ENCODE peak calls at places on chromosomes 13 and 19, in nine cellular contexts. M, G, B, E, R, S, F, I and Z are unnamed samples.

GRCh38 chr19:52992109-52993004 is 21.4 kb upstream of the ERVV-1 start:
- DNase-seq in G (peak; percentile 30), E (peak; percentile 46), B (no peak), R (no peak), F (no peak), I (peak; percentile 9), S (peak; percentile 46), M (no peak), Z (peak; percentile 41)

GRCh38 chr19:18107235-18108083 is 9.9 kb downstream of the MAST3 start:
- DNase-seq in I (no peak), R (no peak), B (no peak), M (no peak), F (no peak), S (no peak), G (no peak), E (no peak), Z (no peak)

GRCh38 chr13:97319088-97319487 is 97.0 kb downstream of the MBNL2 start:
- DNase-seq in G (no peak), E (no peak), B (no peak), M (no peak), S (no peak), F (no peak), I (no peak), R (no peak), Z (no peak)

GRCh38 chr13:45331981-45332830 is 8.8 kb downstream of the TPT1 start:
- DNase-seq in R (no peak), F (peak; percentile 93), B (peak; percentile 85), M (no peak), G (no peak), S (no peak), E (no peak), I (peak; percentile 93), Z (no peak)

GRCh38 chr13:50375792-50376191 is 360.5 kb downstream of the KCNRG start:
- DNase-seq in R (no peak), S (no peak), I (peak; percentile 90), G (no peak), M (no peak), B (no peak), F (peak; percentile 84), E (no peak), Z (no peak)

GRCh38 chr13:99356216-99357089 is 49.3 kb upstream of the GPR183 start:
- DNase-seq in B (no peak), I (peak; percentile 92), M (peak; percentile 87), F (peak; percentile 91), S (no peak), G (no peak), R (no peak), E (no peak), Z (no peak)

GRCh38 chr13:63184693-63185092 is 1769.0 kb upstream of the PCDH20 start:
- DNase-seq in F (peak; percentile 86), B (peak; percentile 24), S (peak; percentile 88), M (no peak), I (peak; percentile 93), G (no peak), R (peak; percentile 0), E (peak; percentile 84), Z (peak; percentile 40)

GRCh38 chr13:97422118-97423054 is 11.6 kb upstream of the RAP2A start:
- DNase-seq in E (no peak), F (peak; percentile 63), S (no peak), G (no peak), B (no peak), I (peak; percentile 62), R (no peak), M (no peak), Z (no peak)

GRCh38 chr13:112522578-112522977 is 65.4 kb downstream of the TUBGCP3 start:
- DNase-seq in B (no peak), R (no peak), E (no peak), G (no peak), S (no peak), I (peak; percentile 32), F (peak; percentile 14), M (no peak), Z (no peak)

GRCh38 chr19:44005968-44006367 is 3.2 kb downstream of the ZNF230 start:
- DNase-seq in B (no peak), F (no peak), S (no peak), E (no peak), G (no peak), R (no peak), I (no peak), M (no peak), Z (no peak)

GRCh38 chr13:110116072-110116487 is 190.9 kb downstream of the COL4A1 start:
- DNase-seq in I (no peak), S (peak; percentile 82), M (no peak), E (peak; percentile 89), F (no peak), R (peak; percentile 52), G (peak; percentile 86), B (peak; percentile 51), Z (peak; percentile 86)

GRCh38 chr13:74747186-74747955 is 613.2 kb upstream of the KLF12 start:
- DNase-seq in G (no peak), S (no peak), I (no peak), E (no peak), F (no peak), M (no peak), B (no peak), R (no peak), Z (no peak)

DNA sequence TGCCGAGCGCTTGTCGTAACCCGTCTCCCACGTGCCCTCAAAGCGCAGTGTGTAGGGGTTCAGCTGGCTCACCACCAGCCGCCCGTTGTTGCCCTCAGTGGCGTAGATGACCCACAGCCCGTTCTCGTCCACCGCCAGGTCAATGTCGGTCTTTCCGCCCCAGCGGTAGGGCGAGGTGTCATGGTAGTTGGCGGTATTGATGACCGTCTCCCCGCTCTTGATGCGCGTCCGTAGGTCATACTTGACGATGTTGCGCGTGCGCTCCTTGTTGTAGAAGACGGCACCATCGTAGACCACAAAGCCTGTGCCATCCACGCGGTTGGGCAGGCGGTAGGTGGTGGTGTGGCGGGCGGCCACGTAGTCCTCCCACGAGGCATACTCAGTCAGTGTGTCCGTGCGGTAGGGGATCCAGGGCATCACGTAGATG is 26.5 kb upstream of the ASF1B start:
- DNase-seq in M (no peak), B (no peak), E (no peak), R (no peak), I (no peak), S (no peak), G (no peak), F (no peak), Z (no peak)
- H3K4me2 ChIP-seq in M (no peak overlapping the region), B (no peak overlapping the region), E (no peak overlapping the region), R (no peak overlapping the region), I (no peak overlapping the region), S (no peak overlapping the region), G (no peak overlapping the region), F (no peak overlapping the region), Z (no peak overlapping the region)

GRCh38 chr13:39729161-39729560 is 73.7 kb downstream of the COG6 start:
- DNase-seq in M (no peak), G (no peak), E (no peak), B (no peak), I (peak; percentile 1), S (no peak), F (peak; percentile 1), R (no peak), Z (no peak)

GRCh38 chr13:39737047-39737446 is 81.6 kb downstream of the COG6 start:
- DNase-seq in M (no peak), G (no peak), B (no peak), R (no peak), S (no peak), F (no peak), E (no peak), I (no peak), Z (no peak)

GRCh38 chr13:39734952-39735351 is 79.5 kb downstream of the COG6 start:
- DNase-seq in F (no peak), M (no peak), R (no peak), I (no peak), G (no peak), B (no peak), S (no peak), E (no peak), Z (no peak)
- H3K4me2 ChIP-seq in F (no peak overlapping the region), M (no peak overlapping the region), R (no peak overlapping the region), I (no peak overlapping the region), G (no peak overlapping the region), B (no peak overlapping the region), S (no peak overlapping the region), E (no peak overlapping the region), Z (no peak overlapping the region)

DNA sequence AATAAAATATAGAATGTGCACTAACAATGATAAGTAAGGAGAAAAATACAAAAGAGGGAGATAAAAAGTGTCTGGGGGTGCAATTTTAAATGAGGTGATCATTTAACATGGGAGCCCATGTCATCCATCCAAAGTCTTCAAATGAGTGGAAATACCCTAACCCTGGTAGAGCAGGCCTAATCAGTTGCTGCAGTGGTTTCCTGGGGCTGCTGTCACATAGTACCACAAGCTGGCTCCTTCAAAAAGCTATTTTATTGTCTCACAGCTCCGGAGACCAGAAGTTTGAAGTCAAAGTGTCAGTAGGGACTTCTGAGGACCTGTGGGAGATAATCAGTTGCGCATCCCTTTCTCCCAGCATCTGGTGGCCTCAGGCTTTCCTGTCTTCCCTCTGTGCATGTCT is 717.9 kb downstream of the DIAPH3 start:
- DNase-seq in G (no peak), I (no peak), R (no peak), S (no peak), F (no peak), E (peak; percentile 13), M (no peak), B (no peak), Z (no peak)
- H3K4me2 ChIP-seq in G (no peak overlapping the region), I (no peak overlapping the region), R (no peak overlapping the region), S (no peak overlapping the region), F (no peak overlapping the region), E (no peak overlapping the region), M (no peak overlapping the region), B (no peak overlapping the region), Z (no peak overlapping the region)

DNA sequence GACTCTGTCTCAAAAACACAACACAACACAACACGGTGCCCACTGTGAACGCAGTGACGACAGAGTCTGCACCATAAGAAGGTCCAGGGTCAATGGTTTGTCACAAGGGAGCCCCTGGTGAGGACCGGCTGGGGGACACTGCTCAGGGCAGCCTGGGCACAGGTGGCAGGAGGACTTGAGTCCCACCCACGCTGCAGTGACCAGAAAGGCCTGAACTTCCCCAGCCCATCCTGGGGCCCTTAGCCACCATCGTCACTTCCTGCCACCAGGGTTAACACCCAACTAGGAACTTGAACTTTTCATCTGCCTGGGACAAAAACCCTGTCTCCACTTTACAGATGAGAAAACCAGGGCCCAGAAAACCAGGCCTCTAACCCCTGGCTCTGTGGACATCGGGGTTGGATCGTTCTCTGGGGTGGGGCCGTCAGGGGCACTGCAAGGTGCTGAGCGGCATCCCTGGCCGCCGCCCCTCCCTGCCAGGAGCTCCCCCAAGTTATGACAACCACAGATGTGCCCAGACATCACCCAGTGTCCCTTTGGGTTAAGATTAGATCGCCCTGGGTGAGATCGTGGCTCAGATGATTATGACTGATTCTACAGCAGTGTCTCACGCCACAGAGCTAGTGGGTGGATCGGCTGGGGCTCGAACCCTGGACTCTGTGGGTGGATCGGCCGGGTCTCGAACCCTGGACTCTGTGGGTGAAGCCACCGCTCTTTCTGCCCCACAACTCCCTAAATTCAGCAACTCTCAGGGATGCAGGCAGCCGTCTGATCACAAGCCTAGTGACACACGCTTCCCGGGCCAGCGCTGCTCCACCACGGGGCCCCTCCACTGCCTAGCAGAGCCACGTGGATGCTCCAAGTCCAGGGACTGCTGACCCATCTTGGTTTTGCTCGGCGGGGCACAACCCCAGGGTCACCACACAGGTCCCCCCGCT is 14.0 kb downstream of the MOB3A start:
- DNase-seq in S (no peak), F (no peak), R (no peak), I (no peak), G (no peak), E (no peak), B (no peak), M (no peak), Z (no peak)
- H3K4me2 ChIP-seq in S (no peak overlapping the region), F (no peak overlapping the region), R (no peak overlapping the region), I (no peak overlapping the region), G (no peak overlapping the region), E (no peak overlapping the region), B (no peak overlapping the region), M (peak overlapping the region; percentile 93), Z (no peak overlapping the region)